ENCODE peak calls at places on chromosomes 12 and 14, in four cellular contexts. C, F, W and X are unnamed samples. For H3K4me1, the result is how much of the 10 kb centered on the place peaks cover.

GRCh38 chr14:99026471-99026870 is 245.5 kb downstream of the BCL11B start:
- DNase-seq in C (no peak), F (no peak), W (peak), X (no peak)

GRCh38 chr14:102939329-102939728 is 16.9 kb downstream of the AMN start:
- DNase-seq in F (no peak), W (no peak), C (no peak), X (no peak)

GRCh38 chr12:47965581-47965980 is 2.2 kb downstream of the TMEM106C start:
- DNase-seq in F (no peak), W (no peak), C (no peak), X (no peak)

GRCh38 chr14:68292467-68293334 is 473.1 kb downstream of the RAD51B start:
- DNase-seq in C (no peak), W (no peak), F (no peak), X (no peak)

GRCh38 chr12:42916143-42916542 is 326.6 kb upstream of the PRICKLE1 start:
- DNase-seq in W (no peak), F (no peak), C (no peak), X (no peak)

GRCh38 chr14:39841088-39841487 is 408.9 kb upstream of the FBXO33 start:
- DNase-seq in F (no peak), C (no peak), W (no peak), X (no peak)

GRCh38 chr12:122834921-122835692 is at the start of gene HIP1R:
- DNase-seq in F (no peak), C (no peak), W (peak), X (no peak)

GRCh38 chr14:30921305-30921704 is 46.9 kb downstream of the COCH start:
- DNase-seq in F (no peak), W (peak), C (no peak), X (no peak)

GRCh38 chr14:100779691-100780080 is 46.2 kb upstream of the MEG3 start:
- DNase-seq in F (no peak), W (no peak), C (no peak), X (peak)

GRCh38 chr12:114982760-114983159 is 298.8 kb upstream of the TBX3 start:
- DNase-seq in F (no peak), W (no peak), C (no peak), X (no peak)

GRCh38 chr14:69558774-69559173 is 15.9 kb downstream of the CCDC177 start:
- DNase-seq in F (no peak), C (no peak), W (no peak), X (no peak)

GRCh38 chr12:103387385-103387784 is 108.4 kb downstream of the C12orf42 start:
- DNase-seq in W (no peak), C (no peak), F (no peak), X (no peak)

GRCh38 chr14:102764220-102764671 is 13.0 kb upstream of the TRAF3 start:
- DNase-seq in F (no peak), C (no peak), W (no peak), X (no peak)

GRCh38 chr14:101364503-101365328 is 196.6 kb upstream of the DIO3 start:
- DNase-seq in W (no peak), C (peak), F (peak), X (no peak)

GRCh38 chr14:89252887-89253532 is 164.0 kb downstream of the FOXN3 start:
- DNase-seq in C (no peak), W (no peak), F (peak), X (peak)

GRCh38 chr12:128817115-128818015 is 6.4 kb downstream of the SLC15A4 start:
- DNase-seq in W (no peak), F (peak), C (peak), X (no peak)

GRCh38 chr12:65169311-65170244 is at the start of gene LEMD3:
- DNase-seq in C (peak), W (peak), F (peak), X (peak)

GRCh38 chr12:65911321-65911720 is 87.0 kb downstream of the HMGA2 start:
- DNase-seq in W (no peak), F (no peak), C (no peak), X (peak)

GRCh38 chr14:24298892-24299254 is 707 bp downstream of the DHRS1 start:
- DNase-seq in F (no peak), W (no peak), C (no peak), X (no peak)

GRCh38 chr12:44873898-44874297 is 2.2 kb downstream of the NELL2 start:
- DNase-seq in F (no peak), W (peak), C (no peak), X (peak)

GRCh38 chr12:49131051-49131972 is at the start of gene TUBA1B:
- DNase-seq in F (peak), W (peak), C (peak), X (peak)

GRCh38 chr12:49126852-49127763 is 4.1 kb downstream of the TUBA1B start:
- DNase-seq in C (no peak), W (no peak), F (no peak), X (no peak)

GRCh38 chr12:49130151-49131050 is 794 bp downstream of the TUBA1B start:
- DNase-seq in C (peak), W (peak), F (peak), X (peak)

GRCh38 chr12:49131973-49132461 is 822 bp upstream of the TUBA1B start:
- DNase-seq in C (no peak), W (peak), F (no peak), X (peak)

GRCh38 chr12:49129332-49130150 is 1.7 kb downstream of the TUBA1B start:
- DNase-seq in F (no peak), W (no peak), C (no peak), X (no peak)
- H3K4me3 ChIP-seq in F (peak), W (peak), C (peak), X (peak)

DNA sequence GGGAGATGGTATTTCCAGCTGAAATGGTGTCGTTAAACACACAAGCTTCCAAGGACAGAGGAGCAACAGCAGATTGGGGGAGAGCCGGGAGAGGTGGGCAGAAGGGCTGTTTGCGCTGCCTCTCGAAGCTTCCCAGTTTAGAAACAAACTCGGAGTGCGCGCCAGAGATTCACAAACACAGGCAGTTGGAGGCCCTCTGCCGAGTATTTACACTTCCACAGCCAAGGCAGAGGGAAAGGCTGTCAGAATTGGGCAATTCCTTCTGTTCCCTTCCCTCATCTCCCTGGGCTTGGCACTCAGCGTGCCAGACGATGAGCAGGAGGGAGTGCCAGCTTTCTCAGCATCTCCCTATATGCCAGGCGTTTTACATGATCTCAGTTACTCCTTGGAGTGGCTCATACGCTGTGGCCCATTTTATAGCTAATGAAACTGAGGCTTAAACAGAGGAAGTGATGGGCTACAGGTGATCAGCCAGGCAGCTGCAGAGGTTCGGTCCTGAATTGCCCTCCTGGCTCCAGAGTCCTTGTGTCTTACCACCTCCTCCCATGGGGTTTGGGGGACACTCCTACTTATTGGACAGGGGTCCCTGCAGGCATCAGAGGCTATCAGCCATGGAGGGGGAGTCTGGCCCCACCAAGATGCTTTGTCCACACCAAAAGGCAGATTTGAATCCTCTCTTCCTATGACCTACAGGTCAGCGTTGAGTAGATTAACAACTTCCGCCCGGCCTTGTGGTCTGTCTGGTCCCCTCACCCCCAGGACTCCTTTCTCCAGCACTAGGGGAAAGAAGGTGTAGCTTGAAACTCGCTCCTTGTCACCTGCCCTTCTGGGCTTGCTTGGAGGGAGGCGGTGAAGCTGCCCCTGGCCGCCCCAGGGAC is 3.1 kb downstream of the FAM222A start:
- DNase-seq in C (no peak), W (no peak), F (no peak), X (no peak)
- H3K4me1 ChIP-seq in C (under half), W (under half), F (under half), X (under half)

GRCh38 chr12:6936378-6936638 is 7.3 kb upstream of the RNU7-1 start:
- DNase-seq in W (no peak), F (no peak), C (no peak), X (no peak)
- H3K4me3 ChIP-seq in W (peak), F (no peak), C (no peak), X (no peak)

GRCh38 chr12:110726018-110726417 is 16.7 kb downstream of the PPP1CC start:
- DNase-seq in C (no peak), F (no peak), W (no peak), X (no peak)

GRCh38 chr12:110721570-110721969 is 21.1 kb downstream of the PPP1CC start:
- DNase-seq in C (no peak), W (no peak), F (no peak), X (no peak)

GRCh38 chr12:110726708-110727369 is 15.9 kb downstream of the PPP1CC start:
- DNase-seq in C (no peak), F (no peak), W (no peak), X (no peak)

GRCh38 chr12:110728628-110729027 is 14.1 kb downstream of the PPP1CC start:
- DNase-seq in C (no peak), W (no peak), F (no peak), X (no peak)

GRCh38 chr12:110725267-110725666 is 17.4 kb downstream of the PPP1CC start:
- DNase-seq in F (no peak), W (no peak), C (no peak), X (no peak)
- H3K4me1 ChIP-seq in F (under half), W (under half), C (under half), X (under half)

DNA sequence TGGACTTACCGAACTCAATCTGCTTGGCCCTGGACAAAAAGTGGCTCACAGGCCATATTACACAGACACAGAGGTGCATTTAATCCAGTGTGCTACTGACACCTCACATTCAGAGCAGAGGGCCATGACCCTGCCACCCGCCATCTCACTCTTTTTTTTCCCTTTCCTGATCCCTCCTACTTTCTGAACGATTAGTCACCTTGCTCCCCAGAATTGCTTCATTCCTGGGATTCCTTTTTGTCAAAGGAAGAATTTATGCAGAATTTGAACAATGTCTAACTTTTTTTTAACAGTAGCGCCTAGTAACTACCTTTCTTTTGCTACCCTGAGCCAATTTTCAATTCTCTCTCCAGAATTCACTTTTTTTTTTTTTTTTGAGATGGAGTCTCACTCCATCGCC is 4.6 kb downstream of the PKP2 start:
- DNase-seq in F (no peak), C (no peak), W (no peak), X (peak)
- H3K4me3 ChIP-seq in F (no peak), C (no peak), W (no peak), X (no peak)